ENCODE peak calls at places on chromosomes 3 and 15, in five cellular contexts. X is ecto neural progenitor cell; E is GM06990; M is stimulated activated CD8-positive, alpha-beta memory T cell treated with anti-CD3 and anti-CD28 coated beads, Interleukin-2, amount 100 ng/mL, for 48 hours; B is stimulated activated CD4-positive, alpha-beta T cell treated with anti-CD3 and anti-CD28 coated beads, Interleukin-4, amount 100 ng/mL, for 48 hours. D is an unnamed sample.
A peak's percentile ranks its signal among the peaks of the same experiment; 100 is the strongest.

GRCh38 chr3:127547761-127548605 is 42.5 kb downstream of the TPRA1 start:
- DNase-seq in X (peak; percentile 92), E (peak; percentile 56), M (peak; percentile 69), B (peak; percentile 78), D (peak; percentile 71)

GRCh38 chr3:65196663-65197062 is 508.9 kb upstream of the ADAMTS9 start:
- DNase-seq in X (no peak), E (no peak), M (no peak), B (no peak), D (no peak)

GRCh38 chr15:101053261-101053660 is 134.1 kb downstream of the LRRK1 start:
- DNase-seq in X (peak; percentile 43), E (no peak), M (no peak), B (no peak), D (no peak)

GRCh38 chr3:10319251-10319650 is 1.7 kb downstream of the SEC13 start:
- DNase-seq in X (no peak), E (no peak), M (no peak), B (no peak), D (no peak)

GRCh38 chr15:28984421-28985375 is 98.9 kb downstream of the APBA2 start:
- DNase-seq in X (peak; percentile 81), E (no peak), M (no peak), B (no peak), D (peak; percentile 4)

GRCh38 chr15:101170568-101171350 is 81.1 kb downstream of the CHSY1 start:
- DNase-seq in X (no peak), E (no peak), M (no peak), B (no peak), D (peak; percentile 82)

GRCh38 chr3:54906763-54907162 is 21.1 kb downstream of the LRTM1 start:
- DNase-seq in X (no peak), E (no peak), M (no peak), B (no peak), D (no peak)

GRCh38 chr15:42494998-42495360 is 455 bp upstream of the SNAP23 start:
- DNase-seq in X (no peak), E (no peak), M (no peak), B (no peak), D (peak; percentile 66)

GRCh38 chr15:71337197-71337845 is 222.1 kb downstream of the THSD4 start:
- DNase-seq in X (no peak), E (no peak), M (no peak), B (no peak), D (no peak)

GRCh38 chr15:68344600-68344999 is 67.1 kb downstream of the FEM1B start:
- DNase-seq in X (no peak), E (no peak), M (no peak), B (no peak), D (no peak)

GRCh38 chr3:69740103-69741021 is 1.1 kb downstream of the MITF start:
- DNase-seq in X (peak; percentile 54), E (peak; percentile 6), M (no peak), B (no peak), D (no peak)

GRCh38 chr15:40097968-40098476 is 10.7 kb downstream of the BMF start:
- DNase-seq in X (no peak), E (no peak), M (no peak), B (no peak), D (peak; percentile 33)

GRCh38 chr15:69807752-69808151 is 290.0 kb downstream of the TLE3 start:
- DNase-seq in X (no peak), E (no peak), M (no peak), B (no peak), D (peak; percentile 22)

GRCh38 chr15:66788024-66788423 is 86.0 kb downstream of the SMAD6 start:
- DNase-seq in X (no peak), E (no peak), M (no peak), B (no peak), D (no peak)